ENCODE peak calls at places on chromosomes 3 and 15, in six cellular contexts. P is nephron progenitor cell, M is posterior cingulate gyrus, A is NCI-H1105, L is A172, F is G401. W is an unnamed sample.

GRCh38 chr15:73109751-73110150 is 57.5 kb downstream of the NEO1 start:
- DNase-seq in L (no peak), P (no peak), A (no peak), F (no peak), M (no peak), W (no peak)

GRCh38 chr15:94061041-94061440 is 170.3 kb upstream of the MCTP2 start:
- DNase-seq in M (no peak), P (no peak), A (no peak), F (no peak), L (no peak), W (no peak)

GRCh38 chr3:35721628-35722027 is 82.3 kb downstream of the ARPP21 start:
- DNase-seq in F (peak), A (no peak), L (peak), M (no peak), P (no peak), W (no peak)

GRCh38 chr15:92098869-92099268 is 245.4 kb downstream of the SLCO3A1 start:
- DNase-seq in A (no peak), L (no peak), P (no peak), M (peak), F (no peak), W (no peak)

GRCh38 chr3:47133641-47134040 is 30.3 kb downstream of the SETD2 start:
- DNase-seq in A (no peak), L (no peak), F (no peak), M (no peak), P (no peak), W (no peak)

GRCh38 chr15:68608206-68608843 is 29.5 kb downstream of the CORO2B start:
- DNase-seq in M (peak), F (no peak), A (no peak), L (no peak), P (no peak), W (no peak)

GRCh38 chr3:73037369-73037699 is 24.1 kb upstream of the EBLN2 start:
- DNase-seq in A (no peak), M (no peak), L (peak), P (no peak), F (peak), W (no peak)

GRCh38 chr3:159779883-159780282 is 208.8 kb upstream of the IL12A start:
- DNase-seq in L (peak), M (no peak), P (no peak), F (no peak), A (no peak), W (no peak)

GRCh38 chr3:127669541-127670228 is 3.1 kb upstream of the ABTB1 start:
- DNase-seq in F (no peak), M (peak), A (no peak), L (no peak), P (no peak), W (no peak)

GRCh38 chr3:104460477-104461406 is 906.0 kb upstream of the ALCAM start:
- DNase-seq in P (no peak), A (no peak), L (peak), F (peak), M (no peak), W (no peak)

GRCh38 chr3:151468284-151468917 is 7.5 kb upstream of the IGSF10 start:
- DNase-seq in L (peak), M (no peak), P (peak), A (peak), F (peak), W (peak)

W was measured in endothelial cell.